ENCODE peak calls at places on chromosome 21, in four cellular contexts. S, Q, V and J are unnamed samples.

GRCh38 chr21:17660862-17661261 is 48.2 kb upstream of the BTG3 start:
- DNase-seq in S (no peak), Q (no peak), V (no peak), J (no peak)

GRCh38 chr21:18275740-18276139 is 31.1 kb downstream of the CHODL start:
- DNase-seq in S (no peak), Q (no peak), V (no peak), J (peak; percentile 93)

GRCh38 chr21:26115899-26116298 is 54.7 kb downstream of the APP start:
- DNase-seq in S (peak; percentile 66), Q (peak; percentile 75), V (peak; percentile 54), J (no peak)

GRCh38 chr21:16821588-16821987 is 691.3 kb upstream of the CXADR start:
- DNase-seq in S (no peak), Q (no peak), V (no peak), J (no peak)

GRCh38 chr21:37793660-37794059 is 122.6 kb downstream of the KCNJ6 start:
- DNase-seq in S (peak; percentile 53), Q (peak; percentile 79), V (no peak), J (peak; percentile 62)

GRCh38 chr21:35050348-35051286 is 1.5 kb upstream of the RUNX1 start:
- DNase-seq in S (no peak), Q (peak; percentile 70), V (peak; percentile 24), J (peak; percentile 68)

GRCh38 chr21:39136711-39137110 is 46.5 kb downstream of the PSMG1 start:
- DNase-seq in S (no peak), Q (peak; percentile 47), V (peak; percentile 82), J (no peak)

GRCh38 chr21:39710866-39711265 is 34.1 kb upstream of the IGSF5 start:
- DNase-seq in S (no peak), Q (no peak), V (no peak), J (no peak)

GRCh38 chr21:27795418-27795817 is 828.5 kb upstream of the ADAMTS5 start:
- DNase-seq in S (no peak), Q (no peak), V (no peak), J (no peak)

GRCh38 chr21:18899261-18899660 is 495.7 kb upstream of the TMPRSS15 start:
- DNase-seq in S (no peak), Q (no peak), V (no peak), J (peak; percentile 93)

GRCh38 chr21:32613436-32614043 is 1.4 kb upstream of the CFAP298 start:
- DNase-seq in S (no peak), Q (no peak), V (no peak), J (no peak)

GRCh38 chr21:24375201-24375600 is 1232.1 kb downstream of the MRPL39 start:
- DNase-seq in S (no peak), Q (no peak), V (no peak), J (peak; percentile 31)

GRCh38 chr21:46323227-46323709 is 402 bp downstream of the C21orf58 start:
- DNase-seq in S (no peak), Q (no peak), V (no peak), J (peak; percentile 55)

GRCh38 chr21:46442938-46443337 is 15.8 kb upstream of the DIP2A start:
- DNase-seq in S (no peak), Q (no peak), V (no peak), J (no peak)

GRCh38 chr21:19034041-19034440 is 630.5 kb upstream of the TMPRSS15 start:
- DNase-seq in S (no peak), Q (no peak), V (no peak), J (no peak)

GRCh38 chr21:17495680-17496079 is 17.2 kb upstream of the CXADR start:
- DNase-seq in S (peak; percentile 19), Q (no peak), V (no peak), J (no peak)

GRCh38 chr21:17711896-17712295 is 99.2 kb upstream of the BTG3 start:
- DNase-seq in S (no peak), Q (no peak), V (no peak), J (no peak)

GRCh38 chr21:46127239-46128105 is 27.9 kb downstream of the FTCD start:
- DNase-seq in S (no peak), Q (no peak), V (no peak), J (no peak)

GRCh38 chr21:44933199-44933937 is 6.5 kb upstream of the SLX9 start:
- DNase-seq in S (no peak), Q (no peak), V (no peak), J (no peak)
- H3K27me3 ChIP-seq in S (peaks cover 34% of the 10 kb centered on the region), Q (peaks cover 59% of the 10 kb centered on the region), V (no peaks in the 10 kb centered on the region), J (peaks cover 93% of the 10 kb centered on the region)

GRCh38 chr21:33712022-33712803 is 69.9 kb downstream of the ITSN1 start:
- DNase-seq in S (no peak), Q (no peak), V (no peak), J (peak; percentile 89)
- H3K4me2 ChIP-seq in S (no peak overlapping the region), Q (no peak overlapping the region), V (no peak overlapping the region), J (peak overlapping the region; percentile 63)

GRCh38 chr21:28962465-28962864 is 30.2 kb downstream of the LTN1 start:
- DNase-seq in S (no peak), Q (no peak), V (no peak), J (no peak)
- H3K27me3 ChIP-seq in S (no peaks in the 10 kb centered on the region), Q (no peaks in the 10 kb centered on the region), V (no peaks in the 10 kb centered on the region), J (no peaks in the 10 kb centered on the region)

GRCh38 chr21:31509108-31510017 is 150.1 kb upstream of the SOD1 start:
- DNase-seq in S (no peak), Q (no peak), V (peak; percentile 81), J (no peak)
- H3K4me2 ChIP-seq in S (no peak overlapping the region), Q (no peak overlapping the region), V (peak overlapping the region; percentile 72), J (no peak overlapping the region)

DNA sequence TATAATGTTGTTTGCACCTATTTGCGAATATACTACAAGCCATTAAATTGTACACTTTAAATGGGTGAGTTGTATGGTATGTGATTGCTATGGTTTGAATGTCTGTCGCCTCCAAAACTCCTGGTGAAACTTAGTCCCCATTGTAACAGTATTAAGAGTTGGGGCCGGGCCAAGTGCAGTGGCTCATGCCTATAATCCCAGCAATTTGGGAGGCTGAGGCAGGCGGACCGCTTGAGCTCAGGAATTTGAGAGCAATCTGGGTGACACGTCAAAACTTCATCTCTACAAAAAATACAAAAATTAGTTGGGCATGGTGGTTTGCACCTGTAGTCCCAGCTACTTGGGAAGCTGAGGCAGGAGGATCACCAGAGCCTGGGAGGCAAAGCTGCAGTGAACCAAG is 12.0 kb upstream of the SIM2 start:
- DNase-seq in S (no peak), Q (no peak), V (no peak), J (no peak)
- H3K27me3 ChIP-seq in S (peaks cover 36% of the 10 kb centered on the region), Q (peaks cover 64% of the 10 kb centered on the region), V (no peaks in the 10 kb centered on the region), J (peaks cover 11% of the 10 kb centered on the region)

DNA sequence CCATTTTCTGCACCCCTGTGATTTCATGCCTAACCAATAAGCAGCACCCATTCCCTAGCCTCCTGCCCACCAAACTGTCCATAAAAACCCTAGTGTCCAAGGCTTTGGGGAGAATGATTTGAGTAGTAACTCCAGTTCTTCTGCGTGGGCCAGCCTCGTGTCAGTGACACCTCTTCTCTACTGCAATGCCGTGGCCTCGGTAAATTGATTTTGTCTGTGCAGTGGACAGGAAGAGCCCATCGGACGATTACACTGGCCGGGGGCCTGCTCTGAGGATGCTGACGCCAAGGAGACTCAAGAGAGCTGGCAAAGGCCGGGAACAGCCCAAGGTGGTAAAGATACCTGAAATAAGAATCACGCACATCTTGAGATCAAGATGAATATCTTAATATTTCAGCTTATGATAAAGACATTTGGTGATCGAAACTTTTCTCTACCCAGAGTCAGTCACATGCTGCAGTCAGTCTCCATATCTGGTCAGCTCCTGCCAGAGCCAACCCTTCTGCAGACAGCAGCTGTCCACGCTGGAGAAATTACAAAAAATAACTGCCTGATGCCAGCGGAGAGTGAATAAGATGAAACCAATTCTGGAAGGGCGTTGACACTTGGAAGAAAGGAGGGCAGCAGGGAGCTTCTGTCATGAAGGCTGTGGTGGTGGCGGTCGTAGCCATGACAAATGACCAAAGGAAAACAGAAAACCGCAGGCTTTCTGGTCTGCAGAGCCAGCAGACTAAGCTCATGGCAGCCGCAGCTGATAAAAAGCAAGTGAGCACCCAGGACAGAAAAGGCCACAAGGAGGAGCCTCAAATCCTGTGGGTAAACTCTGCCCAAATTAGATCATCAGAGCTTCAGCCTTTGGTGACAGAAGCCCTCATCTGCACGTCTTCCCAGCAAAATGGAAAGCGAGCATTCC is 29.1 kb downstream of the RSPH1 start:
- DNase-seq in S (peak; percentile 32), Q (peak; percentile 7), V (peak; percentile 50), J (peak; percentile 85)
- H3K4me2 ChIP-seq in S (no peak overlapping the region), Q (no peak overlapping the region), V (no peak overlapping the region), J (peak overlapping the region; percentile 32)

DNA sequence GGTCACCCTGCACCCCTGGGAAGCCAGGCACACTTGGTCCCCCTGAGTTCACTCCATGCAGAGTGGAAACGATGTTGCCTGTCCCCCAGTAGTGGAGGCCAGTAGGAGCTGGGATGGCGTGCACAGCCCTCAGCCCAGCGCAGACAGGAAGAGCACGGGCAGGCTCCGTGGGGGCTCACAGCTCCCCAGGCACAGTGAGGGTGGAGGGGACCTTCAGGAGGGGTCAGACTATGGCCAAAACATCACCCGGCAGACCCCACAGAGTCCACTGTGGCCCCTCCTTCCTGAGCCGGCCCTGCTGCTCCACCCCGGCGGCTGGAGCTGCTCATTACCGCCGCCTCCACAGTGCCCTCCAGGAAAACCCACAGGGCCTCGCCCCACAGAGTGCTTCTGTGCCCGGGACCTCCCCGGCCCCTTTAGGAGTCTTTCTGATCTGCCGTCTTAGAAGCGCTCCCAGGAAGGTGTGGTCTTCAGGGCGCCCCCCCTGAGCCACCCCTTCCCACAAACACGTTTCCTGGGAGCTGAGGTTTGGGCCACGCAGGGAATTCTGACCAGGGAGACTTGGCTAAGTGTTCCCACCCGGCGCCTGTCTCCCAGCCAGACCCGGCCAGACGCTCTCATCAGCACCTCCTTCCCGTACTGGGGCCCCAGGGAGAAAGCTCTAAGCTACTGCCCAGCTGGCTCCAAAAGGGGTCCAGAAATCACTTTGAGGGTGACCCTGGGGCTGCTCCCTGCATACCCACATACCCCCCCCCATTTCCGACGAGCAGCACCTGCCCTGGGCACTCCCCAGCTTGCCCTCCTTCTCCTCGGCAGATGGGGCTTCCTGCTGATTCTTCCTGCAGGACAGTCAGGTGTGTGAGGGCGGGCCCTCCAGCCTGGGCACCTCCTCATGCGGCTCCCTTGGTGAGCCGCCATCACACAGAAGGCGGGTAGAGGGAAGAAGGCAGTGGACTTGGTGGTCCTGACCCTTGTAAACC is 38.8 kb downstream of the RIPK4 start:
- DNase-seq in S (no peak), Q (no peak), V (no peak), J (no peak)
- H3K27me3 ChIP-seq in S (peaks cover 7% of the 10 kb centered on the region), Q (peaks cover 20% of the 10 kb centered on the region), V (no peaks in the 10 kb centered on the region), J (peaks cover 94% of the 10 kb centered on the region)

GRCh38 chr21:20315044-20315443 is 683.2 kb upstream of the NCAM2 start:
- DNase-seq in S (no peak), Q (no peak), V (no peak), J (no peak)
- H3K4me2 ChIP-seq in S (no peak overlapping the region), Q (no peak overlapping the region), V (no peak overlapping the region), J (no peak overlapping the region)

GRCh38 chr21:15703932-15704331 is 25.9 kb upstream of the USP25 start:
- DNase-seq in S (peak; percentile 70), Q (no peak), V (no peak), J (no peak)
- H3K27me3 ChIP-seq in S (no peaks in the 10 kb centered on the region), Q (no peaks in the 10 kb centered on the region), V (no peaks in the 10 kb centered on the region), J (no peaks in the 10 kb centered on the region)

GRCh38 chr21:42021751-42022430 is 11.7 kb upstream of the ZBTB21 start:
- DNase-seq in S (no peak), Q (no peak), V (no peak), J (no peak)
- H3K4me2 ChIP-seq in S (no peak overlapping the region), Q (no peak overlapping the region), V (no peak overlapping the region), J (no peak overlapping the region)